ENCODE peak calls at places on chromosomes 11 and 22, in six cellular contexts. Y is GM13977, Z is brain microvascular endothelial cell, E is neural crest cell, C is ovary, J is cardiac muscle cell. T is an unnamed sample.

GRCh38 chr11:70066628-70067027 is 11.5 kb upstream of the ANO1 start:
- DNase-seq in E (no peak), Z (no peak), C (no peak), Y (no peak), J (no peak), T (no peak)

GRCh38 chr11:126111458-126112116 is 48.9 kb upstream of the CDON start:
- DNase-seq in E (no peak), J (no peak), Z (no peak), Y (no peak), C (no peak), T (no peak)

GRCh38 chr11:45384711-45385241 is 98.6 kb upstream of the SYT13 start:
- DNase-seq in J (no peak), Y (no peak), E (peak), Z (no peak), C (peak), T (no peak)

GRCh38 chr11:122863704-122864326 is 18.7 kb upstream of the JHY start:
- DNase-seq in Y (no peak), J (peak), C (peak), Z (peak), E (peak), T (no peak)

GRCh38 chr11:45885274-45885920 is at the start of gene MAPK8IP1:
- DNase-seq in Y (peak), C (no peak), J (peak), Z (no peak), E (peak), T (peak)

GRCh38 chr11:48063424-48063978 is 83.1 kb downstream of the PTPRJ start:
- DNase-seq in C (peak), J (peak), Z (peak), E (no peak), Y (no peak), T (no peak)

GRCh38 chr22:46956498-46957215 is 194.2 kb downstream of the TBC1D22A start:
- DNase-seq in Z (no peak), Y (no peak), J (no peak), E (no peak), C (no peak), T (no peak)

GRCh38 chr11:15579287-15580001 is 464.7 kb downstream of the INSC start:
- DNase-seq in Z (no peak), Y (no peak), C (no peak), J (no peak), E (no peak), T (no peak)

GRCh38 chr11:57639321-57640067 is 10.2 kb downstream of the YPEL4 start:
- DNase-seq in J (peak), E (peak), C (no peak), Z (no peak), Y (peak), T (no peak)

GRCh38 chr11:27703453-27703852 is 3.2 kb upstream of the BDNF start:
- DNase-seq in Z (peak), J (peak), E (no peak), Y (no peak), C (no peak), T (no peak)

GRCh38 chr11:27700351-27701261 is at the start of gene BDNF:
- DNase-seq in Y (peak), J (peak), Z (no peak), C (peak), E (no peak), T (peak)

GRCh38 chr11:27699242-27699925 is 871 bp downstream of the BDNF start:
- DNase-seq in J (peak), E (peak), Z (no peak), Y (no peak), C (no peak), T (no peak)

GRCh38 chr11:27699926-27700350 is 317 bp downstream of the BDNF start:
- DNase-seq in C (no peak), J (no peak), Y (no peak), E (no peak), Z (no peak), T (no peak)

DNA sequence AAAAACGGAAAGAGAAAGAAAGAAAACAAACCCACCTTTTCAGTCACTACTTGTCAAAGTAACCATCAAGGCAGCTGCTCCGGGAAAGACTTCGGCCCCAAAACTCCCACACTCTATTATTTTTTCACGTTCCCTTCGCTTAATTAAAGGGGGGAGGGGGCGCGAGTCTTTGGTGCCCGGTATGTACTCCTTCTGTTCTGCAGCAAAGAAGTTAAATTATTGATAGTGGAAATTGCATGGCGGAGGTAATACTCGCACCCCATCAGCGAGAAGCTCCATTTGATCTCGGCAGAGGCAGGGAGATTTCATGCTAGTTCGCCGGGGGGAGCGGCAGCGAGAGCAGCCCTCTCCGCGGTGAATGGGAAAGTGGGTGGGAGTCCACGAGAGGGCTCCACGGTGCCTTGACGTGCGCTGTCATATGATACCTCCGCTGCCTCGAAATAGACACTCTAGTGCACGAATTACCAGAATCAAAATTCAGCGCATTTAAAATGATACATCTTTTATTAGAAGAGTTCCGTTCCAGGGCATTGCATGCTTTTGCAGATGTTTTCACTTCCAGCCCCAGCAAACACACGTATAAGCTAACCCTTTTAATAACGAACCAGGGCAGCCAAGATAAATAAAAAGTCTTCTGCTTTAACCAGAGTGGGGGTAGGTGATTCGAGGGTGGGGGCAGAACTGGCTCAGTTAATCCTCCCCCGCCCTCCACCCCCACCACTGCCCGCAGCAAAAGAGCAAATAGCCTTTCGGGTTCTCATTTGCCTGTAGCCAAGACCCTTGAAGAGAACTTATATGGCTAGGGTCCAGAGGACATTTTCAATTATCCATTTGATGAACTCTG is 1.2 kb upstream of the BDNF start:
- DNase-seq in J (peak), Y (no peak), Z (peak), C (peak), E (no peak), T (no peak)
- TF ChIP-seq CTCF in J (peak), Y (peak), Z (peak), C (no peak), E (peak), T (no peak)

DNA sequence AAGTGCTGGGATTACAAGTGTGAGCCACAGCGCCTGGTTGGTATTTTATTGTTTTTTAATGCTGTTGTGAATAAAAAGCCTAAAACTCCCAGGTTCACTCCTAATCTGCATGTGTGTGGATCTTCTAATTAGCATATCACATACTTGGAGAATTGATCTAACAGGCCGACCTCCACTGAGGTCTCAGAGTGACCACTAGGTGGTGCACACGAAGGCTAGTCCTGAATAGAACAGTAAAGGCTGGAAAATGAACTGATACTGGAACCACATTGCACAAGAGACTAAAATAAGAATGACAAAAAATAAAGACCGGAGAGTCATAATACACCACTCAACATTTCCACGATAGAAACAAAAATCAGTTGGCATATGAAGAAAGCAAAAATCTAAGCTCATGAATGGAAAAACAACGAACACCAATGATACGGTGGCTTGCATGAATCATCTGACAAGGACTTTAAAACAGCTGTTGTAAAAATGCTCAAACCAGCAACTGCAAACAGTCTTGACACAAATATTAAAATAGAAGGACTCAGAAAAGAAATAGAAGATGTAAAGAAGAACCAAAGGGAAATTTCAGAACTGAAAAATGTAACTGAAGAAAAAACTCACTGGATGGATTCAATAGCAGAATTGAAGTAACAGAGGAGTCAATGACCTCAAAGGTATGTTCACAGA is 19.2 kb downstream of the PIM3 start:
- DNase-seq in Y (no peak), E (no peak), Z (peak), J (peak), C (no peak), T (no peak)
- TF ChIP-seq CTCF in Y (peak), E (peak), Z (peak), J (peak), C (no peak), T (peak)

DNA sequence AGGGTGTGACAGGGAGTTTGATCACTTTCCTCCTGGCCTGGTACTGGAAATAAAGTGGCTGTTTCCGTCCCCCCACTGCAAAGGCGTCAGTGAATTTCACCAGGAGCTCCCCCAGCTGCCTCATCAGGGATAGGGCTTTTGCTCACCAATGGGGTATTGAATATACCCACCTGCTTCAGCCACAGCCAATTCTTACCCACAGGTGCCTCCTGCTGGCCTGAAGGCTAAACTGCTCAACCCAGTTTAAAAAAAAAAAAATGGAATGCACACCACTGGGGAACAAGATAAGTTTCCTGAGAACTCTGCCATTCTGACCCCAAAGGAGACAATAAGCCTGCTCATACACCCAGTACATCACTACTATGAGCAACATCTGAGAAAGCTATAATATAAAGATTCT is 65.3 kb upstream of the MS4A8 start:
- DNase-seq in J (no peak), Z (no peak), C (no peak), Y (peak), E (no peak), T (peak)
- TF ChIP-seq CTCF in J (peak), Z (no peak), C (no peak), Y (peak), E (peak), T (peak)

GRCh38 chr11:134911514-134912180 is 499.6 kb upstream of the B3GAT1 start:
- DNase-seq in Y (no peak), C (no peak), E (no peak), Z (no peak), J (no peak), T (no peak)
- TF ChIP-seq CTCF in Y (no peak), C (no peak), E (no peak), Z (no peak), J (no peak), T (no peak)

GRCh38 chr11:44071157-44071556 is 5.1 kb downstream of the ACCS start:
- DNase-seq in Y (no peak), J (no peak), Z (no peak), E (no peak), C (no peak), T (no peak)
- TF ChIP-seq CTCF in Y (no peak), J (no peak), Z (peak), E (no peak), C (no peak), T (no peak)

GRCh38 chr22:24141586-24141985 is 39.7 kb upstream of the SUSD2 start:
- DNase-seq in J (no peak), Z (no peak), Y (peak), E (no peak), C (no peak), T (peak)

GRCh38 chr22:24138649-24139420 is 42.5 kb upstream of the SUSD2 start:
- DNase-seq in J (no peak), Y (no peak), E (no peak), Z (no peak), C (no peak), T (no peak)

GRCh38 chr22:24142241-24142640 is 39.0 kb upstream of the SUSD2 start:
- DNase-seq in E (no peak), J (no peak), C (no peak), Z (no peak), Y (no peak), T (no peak)

GRCh38 chr22:24142831-24143230 is 38.5 kb upstream of the SUSD2 start:
- DNase-seq in C (no peak), J (no peak), Y (no peak), Z (no peak), E (no peak), T (no peak)

GRCh38 chr22:24140357-24140756 is 40.9 kb upstream of the SUSD2 start:
- DNase-seq in Z (no peak), C (no peak), Y (no peak), J (no peak), E (no peak), T (no peak)
- TF ChIP-seq CTCF in Z (no peak), C (no peak), Y (no peak), J (no peak), E (no peak), T (no peak)

GRCh38 chr11:120929664-120930154 is 94.2 kb upstream of the TBCEL start:
- DNase-seq in J (peak), E (peak), Y (peak), C (no peak), Z (no peak), T (peak)

GRCh38 chr11:120928506-120929062 is 95.3 kb upstream of the TBCEL start:
- DNase-seq in Z (no peak), C (no peak), J (no peak), E (no peak), Y (no peak), T (no peak)

GRCh38 chr11:120929090-120929489 is 94.8 kb upstream of the TBCEL start:
- DNase-seq in J (no peak), C (no peak), E (no peak), Y (no peak), Z (no peak), T (no peak)

GRCh38 chr11:120932305-120932905 is 91.5 kb upstream of the TBCEL start:
- DNase-seq in E (no peak), Y (no peak), Z (no peak), J (no peak), C (no peak), T (no peak)

DNA sequence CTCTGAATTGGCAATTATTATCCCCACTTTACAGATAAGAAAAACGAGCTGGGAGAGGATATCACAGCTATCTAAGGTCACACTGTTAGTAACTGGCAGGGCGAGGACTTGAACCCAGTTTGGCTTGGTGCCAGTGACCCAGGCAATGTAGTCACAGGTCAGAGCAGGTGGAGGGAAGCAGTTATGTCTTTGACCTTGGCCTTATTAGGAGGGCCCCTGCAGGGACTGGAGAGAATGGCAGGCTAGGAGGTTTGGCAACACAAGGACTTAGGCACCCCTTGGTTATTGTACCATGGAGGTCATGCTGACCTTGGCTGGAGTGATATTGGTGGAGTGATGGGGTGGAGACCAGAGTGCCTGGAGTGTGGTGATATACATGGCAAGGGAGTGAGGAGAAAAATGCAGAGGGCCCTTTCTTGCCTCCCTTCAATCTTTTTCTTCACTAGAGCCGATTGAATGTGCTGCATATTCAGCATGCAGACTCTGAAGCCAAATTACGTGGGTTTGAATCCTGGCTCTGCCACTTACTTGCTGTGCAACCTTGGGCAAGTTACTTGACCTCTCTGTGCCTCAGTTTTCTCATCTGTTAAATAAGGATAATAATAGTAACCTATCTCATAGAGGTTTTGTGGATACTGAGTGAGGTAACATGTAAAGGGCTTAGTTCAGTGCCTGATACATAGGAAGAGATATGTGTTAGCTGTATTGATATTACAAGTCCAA is 92.7 kb upstream of the TBCEL start:
- DNase-seq in E (no peak), C (no peak), Y (no peak), J (no peak), Z (no peak), T (no peak)
- TF ChIP-seq CTCF in E (peak), C (no peak), Y (peak), J (no peak), Z (peak), T (peak)

GRCh38 chr11:63871962-63872832 is 33.3 kb downstream of the MARK2 start:
- DNase-seq in Z (peak), C (peak), Y (peak), E (peak), J (peak), T (peak)
- TF ChIP-seq CTCF in Z (peak), C (peak), Y (peak), E (peak), J (peak), T (peak)

GRCh38 chr22:43481528-43482309 is 69.9 kb downstream of the MPPED1 start:
- DNase-seq in E (no peak), J (no peak), Z (no peak), C (no peak), Y (peak), T (peak)
- TF ChIP-seq CTCF in E (peak), J (no peak), Z (no peak), C (peak), Y (peak), T (peak)

T was measured in GM20000.